ENCODE peak calls at places on chromosomes 4 and X, in five cellular contexts. One of them, this sample, is unnamed.

GRCh38 chrX:83508526-83509245 is 596 bp downstream of the POU3F4 start:
- DNase-seq in BJ: no peak
- DNase-seq in AML-193: no peak
- DNase-seq in endothelial cell: no peak
- DNase-seq in NCI-H510A: no peak
- DNase-seq in this sample: no peak

GRCh38 chr4:189396435-189396834 is 544.2 kb upstream of the FRG1 start:
- DNase-seq in BJ: no peak
- DNase-seq in AML-193: no peak
- DNase-seq in endothelial cell: no peak
- DNase-seq in NCI-H510A: no peak
- DNase-seq in this sample: no peak

GRCh38 chr4:77052352-77052751 is 23.4 kb downstream of the CCNI start:
- DNase-seq in AML-193: peak
- DNase-seq in endothelial cell: peak
- DNase-seq in NCI-H510A: no peak
- DNase-seq in BJ: peak
- DNase-seq in this sample: no peak

GRCh38 chr4:156420557-156420956 is 466.9 kb upstream of the CTSO start:
- DNase-seq in BJ: no peak
- DNase-seq in AML-193: no peak
- DNase-seq in endothelial cell: no peak
- DNase-seq in NCI-H510A: no peak
- DNase-seq in this sample: no peak

GRCh38 chr4:142404191-142404611 is 441.9 kb downstream of the INPP4B start:
- DNase-seq in endothelial cell: no peak
- DNase-seq in BJ: no peak
- DNase-seq in AML-193: peak
- DNase-seq in NCI-H510A: no peak
- DNase-seq in this sample: no peak

GRCh38 chr4:61750810-61751209 is 550.7 kb downstream of the ADGRL3 start:
- DNase-seq in endothelial cell: no peak
- DNase-seq in BJ: no peak
- DNase-seq in NCI-H510A: peak
- DNase-seq in AML-193: no peak
- DNase-seq in this sample: no peak

GRCh38 chrX:124086411-124086810 is 124.9 kb downstream of the STAG2 start:
- DNase-seq in NCI-H510A: no peak
- DNase-seq in AML-193: no peak
- DNase-seq in endothelial cell: no peak
- DNase-seq in BJ: no peak
- DNase-seq in this sample: no peak

GRCh38 chr4:112270643-112271484 is 14.8 kb downstream of the TIFA start:
- DNase-seq in BJ: peak
- DNase-seq in NCI-H510A: no peak
- DNase-seq in endothelial cell: no peak
- DNase-seq in AML-193: no peak
- DNase-seq in this sample: peak

GRCh38 chrX:108148524-108148923 is 56.9 kb downstream of the ATG4A start:
- DNase-seq in NCI-H510A: no peak
- DNase-seq in endothelial cell: no peak
- DNase-seq in AML-193: no peak
- DNase-seq in BJ: no peak
- DNase-seq in this sample: no peak

GRCh38 chr4:19983072-19983471 is 268.6 kb upstream of the SLIT2 start:
- DNase-seq in NCI-H510A: no peak
- DNase-seq in endothelial cell: no peak
- DNase-seq in BJ: peak
- DNase-seq in AML-193: no peak
- DNase-seq in this sample: peak

GRCh38 chr4:73891739-73892405 is 22.7 kb downstream of the CXCL1 start:
- DNase-seq in AML-193: no peak
- DNase-seq in BJ: peak
- DNase-seq in NCI-H510A: no peak
- DNase-seq in endothelial cell: no peak
- DNase-seq in this sample: no peak

GRCh38 chr4:157564771-157565170 is 344.2 kb downstream of the GRIA2 start:
- DNase-seq in NCI-H510A: no peak
- DNase-seq in BJ: no peak
- DNase-seq in endothelial cell: no peak
- DNase-seq in AML-193: no peak
- DNase-seq in this sample: no peak

GRCh38 chr4:43875655-43876054 is 573.0 kb downstream of the KCTD8 start:
- DNase-seq in NCI-H510A: no peak
- DNase-seq in AML-193: no peak
- DNase-seq in endothelial cell: no peak
- DNase-seq in BJ: no peak
- DNase-seq in this sample: no peak

GRCh38 chr4:176189891-176190795 is 5.2 kb downstream of the SPATA4 start:
- DNase-seq in NCI-H510A: no peak
- DNase-seq in endothelial cell: no peak
- DNase-seq in AML-193: no peak
- DNase-seq in BJ: no peak
- DNase-seq in this sample: no peak

GRCh38 chr4:40956726-40957255 is 207.0 kb downstream of the NSUN7 start:
- DNase-seq in BJ: peak
- DNase-seq in NCI-H510A: no peak
- DNase-seq in endothelial cell: no peak
- DNase-seq in AML-193: no peak
- DNase-seq in this sample: no peak

GRCh38 chrX:69158166-69159040 is 6.8 kb downstream of the PJA1 start:
- DNase-seq in BJ: no peak
- DNase-seq in NCI-H510A: peak
- DNase-seq in AML-193: peak
- DNase-seq in endothelial cell: peak
- DNase-seq in this sample: peak

GRCh38 chr4:186067757-186068385 is 1.1 kb upstream of the TLR3 start:
- DNase-seq in endothelial cell: peak
- DNase-seq in BJ: no peak
- DNase-seq in NCI-H510A: peak
- DNase-seq in AML-193: peak
- DNase-seq in this sample: no peak

GRCh38 chr4:5024673-5025072 is 5.4 kb upstream of the CYTL1 start:
- DNase-seq in AML-193: no peak
- DNase-seq in endothelial cell: no peak
- DNase-seq in NCI-H510A: no peak
- DNase-seq in BJ: no peak
- DNase-seq in this sample: no peak

This sample was measured in non-pigmented ciliary epithelial cell.